ENCODE peak calls at places on chromosomes 7 and 10, in four cellular contexts. U is heart right ventricle; J is CD8-positive, alpha-beta memory T cell; S is activated T-cell treated with anti-CD3 and anti-CD28 coated beads for 4 hours. K is an unnamed sample.

GRCh38 chr10:71025535-71025934 is 137.2 kb upstream of the PCBD1 start:
- DNase-seq in U (no peak), S (no peak), J (no peak), K (no peak)

GRCh38 chr10:60203993-60204618 is 185.6 kb downstream of the ANK3 start:
- DNase-seq in U (no peak), J (no peak), S (no peak), K (no peak)

GRCh38 chr10:88705951-88706350 is at the start of gene LIPK:
- DNase-seq in S (no peak), U (no peak), J (no peak), K (no peak)

GRCh38 chr7:40810274-40810673 is 675.5 kb downstream of the SUGCT start:
- DNase-seq in U (no peak), J (no peak), S (no peak), K (no peak)

GRCh38 chr7:159099711-159100231 is 44.9 kb downstream of the VIPR2 start:
- DNase-seq in J (no peak), U (no peak), S (no peak), K (peak; percentile 33)

GRCh38 chr10:49283491-49283890 is 15.5 kb upstream of the C10orf71 start:
- DNase-seq in U (no peak), S (no peak), J (no peak), K (no peak)

GRCh38 chr10:71899665-71900412 is 48.8 kb upstream of the PSAP start:
- DNase-seq in S (no peak), J (no peak), U (no peak), K (no peak)

GRCh38 chr10:119715628-119716505 is 10.0 kb upstream of the INPP5F start:
- DNase-seq in U (no peak), S (no peak), J (no peak), K (no peak)

GRCh38 chr7:93902777-93903423 is 3.5 kb upstream of the GNGT1 start:
- DNase-seq in J (no peak), S (no peak), U (peak; percentile 36), K (no peak)

K was measured in SJSA1.